ENCODE peak calls at places on chromosomes 3 and 15, in ten cellular contexts. V is NCI-H1092 treated with DMSO at 0.1 percent for 48 hours; F is dorsolateral prefrontal cortex; B is EH; R is adrenal gland; Q is mucosa of gallbladder; S is neural crest cell; U is Ammon's horn; O is activated gamma-delta T cell treated with anti-CD3 and anti-CD28 coated beads, Interleukin-2, amount 50 U/mL, for 16 hours; I is ELR. T is an unnamed sample.

GRCh38 chr15:51550841-51551240 is 71.7 kb downstream of the DMXL2 start:
- DNase-seq in S (no peak), Q (no peak), I (no peak), R (no peak), O (no peak), U (no peak), F (no peak), B (no peak), V (no peak), T (no peak)

GRCh38 chr15:68791431-68792283 is 29.0 kb downstream of the ANP32A start:
- DNase-seq in R (no peak), B (no peak), F (no peak), I (no peak), U (no peak), O (peak), V (no peak), Q (no peak), S (no peak), T (no peak)

GRCh38 chr15:53522878-53523455 is 236.5 kb downstream of the WDR72 start:
- DNase-seq in V (peak), S (no peak), O (no peak), Q (no peak), B (no peak), R (peak), F (no peak), U (no peak), I (no peak), T (no peak)

GRCh38 chr3:159814161-159814560 is 174.5 kb upstream of the IL12A start:
- DNase-seq in R (no peak), V (no peak), F (no peak), Q (no peak), S (no peak), U (no peak), B (peak), I (peak), O (no peak), T (peak)

GRCh38 chr3:134903840-134904239 is 108.8 kb downstream of the EPHB1 start:
- DNase-seq in F (no peak), B (no peak), U (no peak), Q (no peak), S (no peak), O (no peak), I (no peak), R (no peak), V (no peak), T (no peak)

GRCh38 chr3:117322866-117323265 is 613.3 kb downstream of the TUSC7 start:
- DNase-seq in U (no peak), I (peak), F (no peak), O (no peak), V (no peak), R (no peak), Q (no peak), S (no peak), B (peak), T (no peak)

GRCh38 chr3:35200056-35200455 is 439.3 kb upstream of the ARPP21 start:
- DNase-seq in O (no peak), I (peak), Q (no peak), V (no peak), F (no peak), U (no peak), B (no peak), R (no peak), S (no peak), T (no peak)

GRCh38 chr3:108320746-108321350 is 24.5 kb downstream of the HHLA2 start:
- DNase-seq in B (no peak), I (no peak), V (no peak), U (no peak), O (no peak), Q (no peak), S (no peak), F (no peak), R (no peak), T (no peak)

GRCh38 chr15:42097018-42097417 is 2.7 kb upstream of the PLA2G4D start:
- DNase-seq in B (no peak), Q (no peak), I (no peak), V (no peak), U (no peak), S (no peak), F (no peak), O (no peak), R (no peak), T (no peak)

GRCh38 chr3:63050548-63050947 is 175.3 kb upstream of the CADPS start:
- DNase-seq in V (no peak), F (no peak), S (no peak), U (no peak), R (no peak), O (no peak), Q (no peak), B (peak), I (peak), T (no peak)

GRCh38 chr3:126986001-126986400 is 3.1 kb downstream of the PLXNA1 start:
- DNase-seq in S (no peak), R (no peak), F (no peak), U (no peak), I (no peak), B (peak), O (no peak), Q (no peak), V (no peak), T (peak)

GRCh38 chr3:99962703-99963102 is 145.0 kb downstream of the CMSS1 start:
- DNase-seq in B (peak), I (peak), Q (no peak), O (no peak), F (no peak), S (no peak), U (no peak), V (no peak), R (no peak), T (no peak)

GRCh38 chr3:67774676-67775075 is 120.3 kb upstream of the SUCLG2 start:
- DNase-seq in V (no peak), O (no peak), I (no peak), R (no peak), Q (no peak), B (no peak), F (no peak), S (no peak), U (no peak), T (no peak)

GRCh38 chr3:141379250-141379872 is 11.1 kb downstream of the ZBTB38 start:
- DNase-seq in U (no peak), S (no peak), R (no peak), I (no peak), B (no peak), Q (no peak), F (no peak), O (no peak), V (no peak), T (no peak)

GRCh38 chr3:13623101-13623654 is 74.3 kb downstream of the FBLN2 start:
- DNase-seq in Q (no peak), U (no peak), V (no peak), F (no peak), B (peak), S (no peak), R (no peak), I (no peak), O (no peak), T (no peak)

GRCh38 chr3:99499235-99499798 is 139.1 kb upstream of the COL8A1 start:
- DNase-seq in R (peak), O (no peak), F (no peak), Q (no peak), U (peak), V (no peak), S (peak), I (peak), B (peak), T (no peak)